ENCODE peak calls at places on chromosomes 12 and 14, in nine cellular contexts. One of them, this sample, is unnamed.

GRCh38 chr12:16385779-16386646 is 38.6 kb downstream of the MGST1 start:
- DNase-seq in upper lobe of left lung: no peak
- DNase-seq in K562: no peak
- DNase-seq in SK-N-SH: peak; percentile 51
- DNase-seq in HL-60: no peak
- DNase-seq in endothelial cell of umbilical vein: peak; percentile 50
- DNase-seq in GM12878: peak; percentile 5
- DNase-seq in GM23338: peak; percentile 65
- DNase-seq in transverse colon: peak; percentile 23
- DNase-seq in this sample: no peak

GRCh38 chr14:24848427-24848826 is 201.5 kb downstream of the STXBP6 start:
- DNase-seq in HL-60: no peak
- DNase-seq in upper lobe of left lung: no peak
- DNase-seq in transverse colon: no peak
- DNase-seq in endothelial cell of umbilical vein: no peak
- DNase-seq in SK-N-SH: no peak
- DNase-seq in GM23338: no peak
- DNase-seq in GM12878: no peak
- DNase-seq in K562: no peak
- DNase-seq in this sample: no peak

GRCh38 chr14:87149583-87150354 is 843.2 kb downstream of the GALC start:
- DNase-seq in endothelial cell of umbilical vein: no peak
- DNase-seq in GM12878: no peak
- DNase-seq in HL-60: no peak
- DNase-seq in K562: no peak
- DNase-seq in GM23338: peak; percentile 97
- DNase-seq in upper lobe of left lung: no peak
- DNase-seq in transverse colon: no peak
- DNase-seq in SK-N-SH: no peak
- DNase-seq in this sample: no peak

GRCh38 chr12:40312982-40313576 is 88.3 kb downstream of the LRRK2 start:
- DNase-seq in SK-N-SH: peak; percentile 14
- DNase-seq in upper lobe of left lung: no peak
- DNase-seq in GM12878: no peak
- DNase-seq in GM23338: peak; percentile 21
- DNase-seq in endothelial cell of umbilical vein: peak; percentile 43
- DNase-seq in K562: no peak
- DNase-seq in HL-60: no peak
- DNase-seq in transverse colon: no peak
- DNase-seq in this sample: no peak

GRCh38 chr14:90578283-90578985 is 181.6 kb downstream of the CALM1 start:
- DNase-seq in GM12878: no peak
- DNase-seq in K562: peak; percentile 24
- DNase-seq in SK-N-SH: peak; percentile 68
- DNase-seq in GM23338: no peak
- DNase-seq in transverse colon: no peak
- DNase-seq in HL-60: no peak
- DNase-seq in endothelial cell of umbilical vein: no peak
- DNase-seq in upper lobe of left lung: peak; percentile 80
- DNase-seq in this sample: peak; percentile 65

GRCh38 chr12:116426391-116427136 is 132.6 kb upstream of the MAP1LC3B2 start:
- DNase-seq in upper lobe of left lung: no peak
- DNase-seq in endothelial cell of umbilical vein: peak; percentile 30
- DNase-seq in GM23338: peak; percentile 89
- DNase-seq in K562: peak; percentile 47
- DNase-seq in transverse colon: peak; percentile 27
- DNase-seq in HL-60: no peak
- DNase-seq in SK-N-SH: peak; percentile 35
- DNase-seq in GM12878: no peak
- DNase-seq in this sample: no peak

GRCh38 chr12:22529281-22530060 is 14.9 kb downstream of the C2CD5 start:
- DNase-seq in GM12878: no peak
- DNase-seq in SK-N-SH: peak; percentile 11
- DNase-seq in HL-60: peak; percentile 43
- DNase-seq in transverse colon: no peak
- DNase-seq in upper lobe of left lung: no peak
- DNase-seq in endothelial cell of umbilical vein: peak; percentile 36
- DNase-seq in GM23338: peak; percentile 66
- DNase-seq in K562: peak; percentile 24
- DNase-seq in this sample: no peak

GRCh38 chr14:81166126-81166525 is 54.6 kb downstream of the GTF2A1 start:
- DNase-seq in SK-N-SH: no peak
- DNase-seq in HL-60: no peak
- DNase-seq in GM12878: no peak
- DNase-seq in transverse colon: no peak
- DNase-seq in GM23338: no peak
- DNase-seq in endothelial cell of umbilical vein: no peak
- DNase-seq in upper lobe of left lung: no peak
- DNase-seq in K562: no peak
- DNase-seq in this sample: no peak

GRCh38 chr12:19167708-19168107 is 38.2 kb downstream of the PLEKHA5 start:
- DNase-seq in upper lobe of left lung: no peak
- DNase-seq in transverse colon: no peak
- DNase-seq in SK-N-SH: no peak
- DNase-seq in GM23338: no peak
- DNase-seq in HL-60: no peak
- DNase-seq in endothelial cell of umbilical vein: no peak
- DNase-seq in K562: no peak
- DNase-seq in GM12878: no peak
- DNase-seq in this sample: no peak

GRCh38 chr14:100972134-100972905 is 68.8 kb upstream of the RTL1 start:
- DNase-seq in upper lobe of left lung: no peak
- DNase-seq in HL-60: no peak
- DNase-seq in GM23338: no peak
- DNase-seq in K562: no peak
- DNase-seq in endothelial cell of umbilical vein: no peak
- DNase-seq in transverse colon: no peak
- DNase-seq in SK-N-SH: no peak
- DNase-seq in GM12878: no peak
- DNase-seq in this sample: no peak

GRCh38 chr12:106299193-106299794 is 3.2 kb upstream of the TCP11L2 start:
- DNase-seq in GM12878: no peak
- DNase-seq in SK-N-SH: no peak
- DNase-seq in K562: no peak
- DNase-seq in upper lobe of left lung: no peak
- DNase-seq in HL-60: no peak
- DNase-seq in endothelial cell of umbilical vein: no peak
- DNase-seq in GM23338: no peak
- DNase-seq in transverse colon: no peak
- DNase-seq in this sample: no peak

GRCh38 chr14:33796356-33796755 is 154.5 kb downstream of the EGLN3 start:
- DNase-seq in SK-N-SH: no peak
- DNase-seq in GM12878: no peak
- DNase-seq in transverse colon: no peak
- DNase-seq in upper lobe of left lung: no peak
- DNase-seq in K562: no peak
- DNase-seq in HL-60: no peak
- DNase-seq in GM23338: no peak
- DNase-seq in endothelial cell of umbilical vein: no peak
- DNase-seq in this sample: no peak

GRCh38 chr12:131046813-131047788 is 93.4 kb downstream of the ADGRD1 start:
- DNase-seq in upper lobe of left lung: peak; percentile 39
- DNase-seq in K562: no peak
- DNase-seq in SK-N-SH: no peak
- DNase-seq in GM23338: no peak
- DNase-seq in transverse colon: no peak
- DNase-seq in GM12878: no peak
- DNase-seq in endothelial cell of umbilical vein: no peak
- DNase-seq in HL-60: peak; percentile 1
- DNase-seq in this sample: peak; percentile 56

DNA sequence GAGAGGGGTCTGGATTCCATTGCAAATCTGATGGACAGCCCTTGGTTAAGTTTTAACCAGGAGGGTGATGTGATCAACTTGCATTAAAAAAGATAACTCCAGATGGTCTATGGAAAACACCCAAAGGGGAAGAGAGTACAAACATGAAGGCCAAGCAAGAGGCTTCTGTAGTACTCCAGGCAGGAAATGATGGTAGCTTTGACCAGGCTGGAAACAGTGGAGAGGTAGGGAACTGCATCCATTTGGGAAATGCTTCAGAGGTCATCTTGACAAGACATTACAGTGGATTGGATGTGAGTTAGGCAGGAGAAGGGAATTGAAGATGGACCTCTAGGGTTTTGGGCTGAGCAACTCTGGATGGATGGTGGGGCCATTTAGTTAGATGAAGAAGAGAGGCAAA is 391.1 kb downstream of the IPO8 start:
- DNase-seq in HL-60: no peak
- DNase-seq in GM23338: peak; percentile 3
- DNase-seq in K562: no peak
- DNase-seq in endothelial cell of umbilical vein: no peak
- DNase-seq in upper lobe of left lung: no peak
- DNase-seq in transverse colon: no peak
- DNase-seq in GM12878: no peak
- DNase-seq in SK-N-SH: no peak
- DNase-seq in this sample: no peak
- H3K27me3 ChIP-seq in HL-60: no peaks in the 10 kb centered on the region
- H3K27me3 ChIP-seq in GM23338: no peaks in the 10 kb centered on the region
- H3K27me3 ChIP-seq in K562: no peaks in the 10 kb centered on the region
- H3K27me3 ChIP-seq in endothelial cell of umbilical vein: no peaks in the 10 kb centered on the region
- H3K27me3 ChIP-seq in upper lobe of left lung: no peaks in the 10 kb centered on the region
- H3K27me3 ChIP-seq in transverse colon: no peaks in the 10 kb centered on the region
- H3K27me3 ChIP-seq in GM12878: no peaks in the 10 kb centered on the region
- H3K27me3 ChIP-seq in SK-N-SH: no peaks in the 10 kb centered on the region
- H3K27me3 ChIP-seq in this sample: no peaks in the 10 kb centered on the region

GRCh38 chr12:75329918-75330826 is at the start of gene CAPS2:
- DNase-seq in transverse colon: peak; percentile 82
- DNase-seq in K562: peak; percentile 72
- DNase-seq in upper lobe of left lung: peak; percentile 95
- DNase-seq in endothelial cell of umbilical vein: peak; percentile 89
- DNase-seq in SK-N-SH: peak; percentile 89
- DNase-seq in GM23338: peak; percentile 90
- DNase-seq in HL-60: peak; percentile 36
- DNase-seq in GM12878: no peak
- DNase-seq in this sample: peak; percentile 92
- TF ChIP-seq POLR2AphosphoS5 in transverse colon: peak; percentile 6
- TF ChIP-seq POLR2AphosphoS5 in K562: no peak
- TF ChIP-seq POLR2AphosphoS5 in upper lobe of left lung: peak; percentile 18
- TF ChIP-seq POLR2AphosphoS5 in endothelial cell of umbilical vein: no peak
- TF ChIP-seq POLR2AphosphoS5 in SK-N-SH: peak; percentile 48
- TF ChIP-seq POLR2AphosphoS5 in GM23338: peak; percentile 59
- TF ChIP-seq POLR2AphosphoS5 in HL-60: no peak
- TF ChIP-seq POLR2AphosphoS5 in GM12878: no peak
- TF ChIP-seq POLR2AphosphoS5 in this sample: peak; percentile 80

GRCh38 chr12:14928946-14929345 is 9.4 kb downstream of the ERP27 start:
- DNase-seq in transverse colon: no peak
- DNase-seq in SK-N-SH: no peak
- DNase-seq in GM23338: peak; percentile 71
- DNase-seq in endothelial cell of umbilical vein: peak; percentile 40
- DNase-seq in K562: no peak
- DNase-seq in upper lobe of left lung: no peak
- DNase-seq in GM12878: no peak
- DNase-seq in HL-60: no peak
- DNase-seq in this sample: no peak
- H3K4me3 ChIP-seq in transverse colon: no peak overlapping the region
- H3K4me3 ChIP-seq in SK-N-SH: peak overlapping the region; percentile 21
- H3K4me3 ChIP-seq in GM23338: no peak overlapping the region
- H3K4me3 ChIP-seq in endothelial cell of umbilical vein: no peak overlapping the region
- H3K4me3 ChIP-seq in K562: no peak overlapping the region
- H3K4me3 ChIP-seq in upper lobe of left lung: no peak overlapping the region
- H3K4me3 ChIP-seq in GM12878: no peak overlapping the region
- H3K4me3 ChIP-seq in HL-60: no peak overlapping the region
- H3K4me3 ChIP-seq in this sample: no peak overlapping the region

DNA sequence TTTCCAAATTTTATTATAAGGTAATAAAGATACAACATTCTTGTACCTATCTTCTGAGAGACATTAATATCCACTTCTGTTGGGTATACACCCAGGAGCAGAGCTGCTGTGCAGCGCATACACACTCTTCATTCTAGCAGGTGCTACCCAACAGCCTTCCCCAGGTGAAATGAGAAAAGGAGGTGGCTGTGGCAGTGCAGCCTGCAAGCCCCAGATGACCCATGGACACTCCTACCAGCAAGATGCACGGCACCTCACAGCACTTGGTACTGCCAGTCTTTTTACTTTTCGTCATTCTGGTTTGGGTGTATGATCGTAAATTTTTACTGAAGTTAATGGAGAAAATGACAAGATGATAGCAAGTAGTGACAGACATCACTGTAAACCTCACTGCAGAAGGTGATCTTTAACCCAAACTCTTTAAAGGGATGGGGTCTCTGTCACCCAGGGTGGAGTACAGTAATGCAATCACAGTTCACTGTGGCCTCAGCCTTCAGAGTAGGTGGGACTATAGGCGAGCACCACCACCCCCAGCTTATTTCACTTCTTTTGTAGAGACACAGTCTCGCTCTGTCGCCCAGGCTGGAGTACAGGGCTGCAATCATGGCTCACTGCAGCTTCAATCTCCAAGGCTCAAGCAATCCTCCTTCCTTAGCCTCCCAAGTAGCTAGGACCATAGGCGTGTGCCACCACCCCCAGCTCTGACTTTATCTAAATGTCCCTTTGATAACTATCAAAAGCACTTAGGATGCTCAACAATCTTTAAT is 26.5 kb downstream of the VPS37B start:
- DNase-seq in HL-60: no peak
- DNase-seq in GM12878: no peak
- DNase-seq in GM23338: no peak
- DNase-seq in SK-N-SH: no peak
- DNase-seq in transverse colon: no peak
- DNase-seq in endothelial cell of umbilical vein: no peak
- DNase-seq in upper lobe of left lung: no peak
- DNase-seq in K562: no peak
- DNase-seq in this sample: no peak
- H3K27me3 ChIP-seq in HL-60: no peaks in the 10 kb centered on the region
- H3K27me3 ChIP-seq in GM12878: no peaks in the 10 kb centered on the region
- H3K27me3 ChIP-seq in GM23338: peaks cover 64% of the 10 kb centered on the region
- H3K27me3 ChIP-seq in SK-N-SH: no peaks in the 10 kb centered on the region
- H3K27me3 ChIP-seq in transverse colon: no peaks in the 10 kb centered on the region
- H3K27me3 ChIP-seq in endothelial cell of umbilical vein: no peaks in the 10 kb centered on the region
- H3K27me3 ChIP-seq in upper lobe of left lung: no peaks in the 10 kb centered on the region
- H3K27me3 ChIP-seq in K562: no peaks in the 10 kb centered on the region
- H3K27me3 ChIP-seq in this sample: no peaks in the 10 kb centered on the region

DNA sequence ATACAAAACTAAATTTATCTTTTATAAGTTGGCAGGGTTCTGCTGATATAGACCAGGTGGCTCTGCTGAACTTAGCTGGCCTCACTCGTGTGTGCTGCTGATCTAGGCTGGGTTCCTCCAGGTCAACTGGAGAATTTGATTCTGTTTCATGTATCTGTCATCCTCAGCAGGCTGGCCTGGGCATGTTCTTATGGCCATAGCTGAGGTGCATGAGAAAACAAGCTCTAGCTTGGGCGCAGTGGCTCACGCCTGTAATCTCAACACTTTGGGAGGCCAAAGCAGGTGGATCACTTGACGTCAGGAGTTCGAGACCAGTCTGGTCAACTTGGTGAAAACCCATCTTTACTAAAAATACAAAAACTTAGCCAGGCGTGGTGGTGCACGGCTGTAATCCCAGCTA is 24.3 kb upstream of the BCL2L14 start:
- DNase-seq in endothelial cell of umbilical vein: no peak
- DNase-seq in upper lobe of left lung: no peak
- DNase-seq in K562: no peak
- DNase-seq in SK-N-SH: peak; percentile 26
- DNase-seq in GM12878: no peak
- DNase-seq in HL-60: no peak
- DNase-seq in GM23338: no peak
- DNase-seq in transverse colon: no peak
- DNase-seq in this sample: no peak
- TF ChIP-seq POLR2AphosphoS5 in endothelial cell of umbilical vein: no peak
- TF ChIP-seq POLR2AphosphoS5 in upper lobe of left lung: no peak
- TF ChIP-seq POLR2AphosphoS5 in K562: no peak
- TF ChIP-seq POLR2AphosphoS5 in SK-N-SH: no peak
- TF ChIP-seq POLR2AphosphoS5 in GM12878: no peak
- TF ChIP-seq POLR2AphosphoS5 in HL-60: no peak
- TF ChIP-seq POLR2AphosphoS5 in GM23338: no peak
- TF ChIP-seq POLR2AphosphoS5 in transverse colon: peak; percentile 83
- TF ChIP-seq POLR2AphosphoS5 in this sample: no peak